ENCODE peak calls at places on chromosomes 7 and 10, in six cellular contexts. C is A549, K is K562, H is HCT116, B is HepG2, S is GM12878. X is an unnamed sample.

GRCh38 chr10:24446739-24447138 is 237.8 kb downstream of the KIAA1217 start:
- DNase-seq in C (no peak), K (peak; percentile 13), B (no peak), S (no peak), H (no peak), X (peak; percentile 98)

GRCh38 chr7:1493571-1493970 is 10.6 kb downstream of the INTS1 start:
- DNase-seq in S (no peak), K (no peak), H (no peak), C (no peak), B (no peak), X (no peak)

GRCh38 chr10:124534821-124535601 is 73.4 kb downstream of the LHPP start:
- DNase-seq in C (no peak), B (no peak), K (no peak), H (no peak), S (no peak), X (no peak)

GRCh38 chr7:23277359-23277989 is 21.7 kb upstream of the MALSU1 start:
- DNase-seq in H (peak; percentile 62), B (peak; percentile 76), K (peak; percentile 68), C (peak; percentile 81), S (peak; percentile 41), X (peak; percentile 75)

GRCh38 chr7:26508481-26508880 is 216.8 kb downstream of the SNX10 start:
- DNase-seq in H (no peak), B (no peak), K (no peak), S (no peak), C (no peak), X (no peak)

GRCh38 chr7:108146070-108146842 is 16.1 kb upstream of the LAMB4 start:
- DNase-seq in K (peak; percentile 70), H (peak; percentile 69), C (peak; percentile 75), S (peak; percentile 12), B (peak; percentile 72), X (peak; percentile 86)

GRCh38 chr10:89428873-89429272 is 14.5 kb downstream of the IFIT5 start:
- DNase-seq in K (no peak), C (no peak), S (no peak), H (no peak), B (no peak), X (no peak)

GRCh38 chr10:133158756-133159610 is 1.0 kb upstream of the KNDC1 start:
- DNase-seq in S (no peak), K (peak; percentile 46), B (no peak), H (no peak), C (peak; percentile 50), X (no peak)

GRCh38 chr7:101814081-101814995 is 3.1 kb upstream of the CUX1 start:
- DNase-seq in K (peak; percentile 90), S (no peak), C (peak; percentile 70), B (peak; percentile 36), H (no peak), X (peak; percentile 44)

GRCh38 chr10:26843736-26844135 is 17.0 kb downstream of the ABI1 start:
- DNase-seq in S (no peak), H (no peak), C (no peak), B (no peak), K (no peak), X (no peak)

GRCh38 chr10:70551971-70552422 is 50.5 kb downstream of the PRF1 start:
- DNase-seq in S (no peak), K (no peak), B (peak; percentile 80), H (no peak), C (no peak), X (peak; percentile 94)

GRCh38 chr7:98216941-98217622 is 5.8 kb downstream of the BHLHA15 start:
- DNase-seq in B (no peak), K (no peak), S (no peak), C (no peak), H (no peak), X (no peak)

GRCh38 chr10:62008943-62009342 is 107.4 kb downstream of the ARID5B start:
- DNase-seq in H (no peak), C (no peak), S (no peak), B (no peak), K (no peak), X (no peak)

GRCh38 chr7:22942191-22942590 is 71.7 kb downstream of the HYCC1 start:
- DNase-seq in K (no peak), H (no peak), C (no peak), B (no peak), S (no peak), X (no peak)

GRCh38 chr7:77290425-77290824 is 90.8 kb upstream of the FGL2 start:
- DNase-seq in C (no peak), K (no peak), B (no peak), S (no peak), H (no peak), X (no peak)

GRCh38 chr10:70192325-70192966 is 22.1 kb upstream of the SAR1A start:
- DNase-seq in B (peak; percentile 17), C (no peak), S (no peak), H (no peak), K (no peak), X (peak; percentile 42)

GRCh38 chr7:26035552-26035951 is 116.4 kb upstream of the NFE2L3 start:
- DNase-seq in S (no peak), C (no peak), B (no peak), H (no peak), K (no peak), X (no peak)

GRCh38 chr10:127863231-127863825 is 29.4 kb downstream of the CLRN3 start:
- DNase-seq in C (peak; percentile 21), S (no peak), B (no peak), H (no peak), K (no peak), X (peak; percentile 6)
- TF ChIP-seq CEBPB in C (no peak), S (no peak), B (no peak), H (no peak), K (no peak), X (no peak)

GRCh38 chr10:108421256-108421655 is 1256.8 kb upstream of the SORCS1 start:
- DNase-seq in S (no peak), C (no peak), H (no peak), B (no peak), K (no peak), X (no peak)
- TF ChIP-seq CEBPB in S (no peak), C (no peak), H (no peak), B (no peak), K (no peak), X (no peak)

GRCh38 chr10:91410638-91411367 is 659 bp downstream of the HECTD2 start:
- DNase-seq in C (no peak), S (no peak), B (no peak), H (no peak), K (peak; percentile 27), X (peak; percentile 63)
- TF ChIP-seq CEBPB in C (no peak), S (no peak), B (no peak), H (no peak), K (no peak), X (no peak)

GRCh38 chr7:148819697-148820332 is 64.3 kb downstream of the EZH2 start:
- DNase-seq in H (no peak), B (no peak), C (no peak), K (no peak), S (no peak), X (peak; percentile 72)
- TF ChIP-seq CEBPB in H (no peak), B (no peak), C (no peak), K (no peak), S (no peak), X (no peak)

DNA sequence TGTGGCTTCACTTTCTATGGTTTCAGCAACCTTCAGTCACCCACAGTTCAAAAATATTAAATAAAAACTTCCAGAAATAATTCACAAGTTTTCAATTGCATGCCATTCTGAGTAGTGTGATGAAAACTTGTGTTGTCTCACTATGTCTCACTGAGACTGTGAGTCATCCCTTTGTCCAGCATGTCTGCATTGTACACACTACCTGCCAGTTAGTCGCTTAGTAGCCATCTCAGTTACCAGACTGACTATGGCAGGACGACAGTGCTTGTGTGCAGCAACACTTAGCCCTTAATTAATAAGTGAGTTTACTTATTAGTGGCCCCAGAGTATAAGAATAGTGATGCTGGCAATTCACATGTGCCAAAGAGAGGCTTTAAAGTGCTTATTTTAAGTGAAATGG is 22.5 kb downstream of the CCDC186 start:
- DNase-seq in B (peak; percentile 21), K (no peak), H (peak; percentile 67), S (no peak), C (peak; percentile 68), X (peak; percentile 92)
- TF ChIP-seq CEBPB in B (no peak), K (no peak), H (peak; percentile 59), S (no peak), C (no peak), X (peak; percentile 39)

DNA sequence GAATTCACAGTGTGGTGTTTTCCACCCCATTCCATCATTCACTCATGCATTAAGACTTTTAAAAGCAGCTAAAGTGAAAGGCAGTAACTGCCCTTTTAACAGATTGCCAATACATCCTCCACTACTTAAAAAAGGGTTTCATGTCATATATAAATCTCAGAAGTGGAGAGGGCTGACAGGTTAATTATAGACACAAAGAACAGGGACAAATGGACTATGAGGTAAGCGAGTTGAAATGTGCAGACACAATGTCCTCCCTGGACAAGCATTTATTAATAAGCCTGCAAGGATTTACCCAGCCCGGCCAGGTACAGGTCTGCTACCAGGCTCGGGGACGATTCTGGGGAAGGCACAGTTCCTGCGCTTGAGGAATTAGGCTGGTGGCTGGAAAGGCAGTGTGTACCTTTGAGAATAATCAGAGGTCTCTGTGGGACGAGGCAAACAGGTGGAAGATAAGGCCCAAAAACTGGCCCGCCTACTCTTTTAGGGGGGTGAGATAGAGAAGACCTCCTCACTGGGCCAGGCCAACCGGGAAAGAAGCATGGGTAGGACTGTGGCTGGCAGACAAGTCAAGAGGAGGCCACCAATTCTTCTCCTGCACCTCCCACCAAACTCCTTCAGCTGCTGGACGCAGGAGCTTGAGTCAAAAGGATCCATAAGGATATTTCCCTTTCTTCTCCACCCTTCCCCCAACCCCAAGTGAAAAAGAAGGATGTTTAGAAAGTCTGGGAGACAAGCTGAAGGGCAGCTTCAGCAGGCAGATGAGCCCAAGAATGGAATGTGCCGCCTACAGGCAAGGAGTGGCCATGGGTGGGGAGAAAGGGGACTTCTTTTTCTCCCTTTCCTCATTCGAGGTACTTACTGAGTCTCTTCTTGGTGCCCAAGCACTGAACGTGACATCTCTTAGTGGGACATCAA is 1.5 kb downstream of the PDLIM1 start:
- DNase-seq in B (no peak), H (no peak), S (no peak), K (peak; percentile 46), C (peak; percentile 81), X (no peak)
- TF ChIP-seq CEBPB in B (no peak), H (no peak), S (no peak), K (no peak), C (no peak), X (no peak)

GRCh38 chr10:84059526-84059925 is 79.8 kb upstream of the GHITM start:
- DNase-seq in K (no peak), H (no peak), B (no peak), S (no peak), C (peak; percentile 2), X (no peak)
- TF ChIP-seq CEBPB in K (no peak), H (no peak), B (no peak), S (no peak), C (no peak), X (no peak)

GRCh38 chr10:4332764-4333473 is 493.1 kb upstream of the AKR1E2 start:
- DNase-seq in C (no peak), H (no peak), B (no peak), S (no peak), K (no peak), X (no peak)
- TF ChIP-seq CEBPB in C (no peak), H (no peak), B (no peak), S (no peak), K (no peak), X (no peak)

DNA sequence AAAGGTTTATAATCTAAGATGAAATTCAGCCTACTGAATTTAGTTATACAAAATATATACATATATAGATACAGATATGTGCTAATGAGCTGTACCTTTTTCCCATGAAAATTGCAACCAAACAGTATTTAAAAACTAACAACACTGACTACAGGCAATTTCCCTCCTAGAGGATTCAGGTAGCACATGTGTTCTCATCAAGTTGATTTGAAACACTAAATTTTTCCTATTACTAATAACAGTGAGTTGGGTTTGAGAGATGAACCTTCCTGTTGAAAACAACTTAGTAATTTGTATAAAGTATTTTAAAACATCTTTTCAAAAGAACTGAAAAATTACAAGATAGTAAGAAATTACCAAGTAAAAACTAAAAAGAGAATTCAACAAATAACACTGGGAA is 51.5 kb downstream of the COA1 start:
- DNase-seq in C (no peak), B (no peak), H (no peak), S (no peak), K (no peak), X (no peak)
- TF ChIP-seq CEBPB in C (no peak), B (no peak), H (no peak), S (no peak), K (no peak), X (no peak)